ENCODE peak calls at places on chromosome X, in five cellular contexts. One of them, this sample, is unnamed.

GRCh38 chrX:154334496-154334895 is 38.9 kb downstream of the TKTL1 start:
- DNase-seq in mammary epithelial cell: no peak
- DNase-seq in tibial nerve: no peak
- DNase-seq in pancreas: no peak
- DNase-seq in dorsolateral prefrontal cortex: no peak
- DNase-seq in this sample: no peak

GRCh38 chrX:119870626-119871131 is 854 bp downstream of the RNF113A start:
- DNase-seq in mammary epithelial cell: peak
- DNase-seq in tibial nerve: no peak
- DNase-seq in pancreas: no peak
- DNase-seq in dorsolateral prefrontal cortex: no peak
- DNase-seq in this sample: no peak

GRCh38 chrX:154371771-154372300 is 2.6 kb downstream of the FLNA start:
- DNase-seq in mammary epithelial cell: no peak
- DNase-seq in tibial nerve: no peak
- DNase-seq in pancreas: no peak
- DNase-seq in dorsolateral prefrontal cortex: no peak
- DNase-seq in this sample: peak

GRCh38 chrX:21961142-21961541 is 20.6 kb downstream of the SMS start:
- DNase-seq in mammary epithelial cell: no peak
- DNase-seq in tibial nerve: no peak
- DNase-seq in pancreas: no peak
- DNase-seq in dorsolateral prefrontal cortex: no peak
- DNase-seq in this sample: no peak

GRCh38 chrX:10619311-10620015 is 922 bp downstream of the MID1 start:
- DNase-seq in mammary epithelial cell: no peak
- DNase-seq in tibial nerve: no peak
- DNase-seq in pancreas: no peak
- DNase-seq in dorsolateral prefrontal cortex: no peak
- DNase-seq in this sample: no peak

GRCh38 chrX:153519569-153520285 is 2.3 kb downstream of the ATP2B3 start:
- DNase-seq in mammary epithelial cell: no peak
- DNase-seq in tibial nerve: no peak
- DNase-seq in pancreas: no peak
- DNase-seq in dorsolateral prefrontal cortex: no peak
- DNase-seq in this sample: no peak

GRCh38 chrX:132876509-132876837 is 82.0 kb downstream of the HS6ST2 start:
- DNase-seq in mammary epithelial cell: no peak
- DNase-seq in tibial nerve: no peak
- DNase-seq in pancreas: no peak
- DNase-seq in dorsolateral prefrontal cortex: no peak
- DNase-seq in this sample: peak

GRCh38 chrX:68685722-68686683 is 38.5 kb downstream of the STARD8 start:
- DNase-seq in mammary epithelial cell: peak
- DNase-seq in tibial nerve: no peak
- DNase-seq in pancreas: no peak
- DNase-seq in dorsolateral prefrontal cortex: no peak
- DNase-seq in this sample: peak

GRCh38 chrX:132689741-132690140 is 200.9 kb upstream of the MBNL3 start:
- DNase-seq in mammary epithelial cell: no peak
- DNase-seq in tibial nerve: no peak
- DNase-seq in pancreas: no peak
- DNase-seq in dorsolateral prefrontal cortex: no peak
- DNase-seq in this sample: no peak

GRCh38 chrX:55522577-55523254 is 33.1 kb upstream of the USP51 start:
- DNase-seq in mammary epithelial cell: no peak
- DNase-seq in tibial nerve: no peak
- DNase-seq in pancreas: no peak
- DNase-seq in dorsolateral prefrontal cortex: no peak
- DNase-seq in this sample: no peak

GRCh38 chrX:526295-527224 is 104.0 kb upstream of the SHOX start:
- DNase-seq in mammary epithelial cell: no peak
- DNase-seq in tibial nerve: no peak
- DNase-seq in pancreas: no peak
- DNase-seq in dorsolateral prefrontal cortex: no peak
- DNase-seq in this sample: no peak

GRCh38 chrX:139739138-139739537 is 31.2 kb upstream of the MCF2 start:
- DNase-seq in mammary epithelial cell: peak
- DNase-seq in tibial nerve: no peak
- DNase-seq in pancreas: no peak
- DNase-seq in dorsolateral prefrontal cortex: no peak
- DNase-seq in this sample: no peak

GRCh38 chrX:106742831-106743230 is 16.3 kb downstream of the RNF128 start:
- DNase-seq in mammary epithelial cell: no peak
- DNase-seq in tibial nerve: no peak
- DNase-seq in pancreas: no peak
- DNase-seq in dorsolateral prefrontal cortex: no peak
- DNase-seq in this sample: no peak

GRCh38 chrX:39850630-39851152 is 247.1 kb downstream of the BCOR start:
- DNase-seq in mammary epithelial cell: no peak
- DNase-seq in tibial nerve: no peak
- DNase-seq in pancreas: no peak
- DNase-seq in dorsolateral prefrontal cortex: no peak
- DNase-seq in this sample: no peak

GRCh38 chrX:12076046-12076445 is 62.2 kb upstream of the FRMPD4 start:
- DNase-seq in mammary epithelial cell: peak
- DNase-seq in tibial nerve: no peak
- DNase-seq in pancreas: no peak
- DNase-seq in dorsolateral prefrontal cortex: no peak
- DNase-seq in this sample: no peak

DNA sequence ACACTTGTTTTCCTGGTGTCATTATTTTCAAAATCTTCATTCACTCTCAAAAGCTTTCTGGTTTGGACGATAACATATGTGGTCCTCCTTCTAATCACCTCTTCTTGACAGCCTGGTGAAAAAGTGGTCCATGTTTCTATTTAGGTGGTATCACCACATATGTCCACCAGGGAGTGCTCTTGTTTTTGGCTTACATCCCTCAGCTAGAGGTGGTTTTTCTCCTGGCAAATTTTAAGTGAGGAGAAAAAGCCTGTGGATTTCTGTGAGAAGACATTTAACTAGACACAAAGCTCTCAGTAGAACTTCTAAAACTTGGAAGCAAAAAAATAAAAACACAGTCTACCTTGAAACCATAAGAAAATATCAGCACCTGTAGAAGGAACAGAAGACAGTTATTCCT is 58.0 kb upstream of the FRMPD4 start:
- DNase-seq in mammary epithelial cell: peak
- DNase-seq in tibial nerve: peak
- DNase-seq in pancreas: no peak
- DNase-seq in dorsolateral prefrontal cortex: no peak
- DNase-seq in this sample: no peak
- TF ChIP-seq CTCF in mammary epithelial cell: peak
- TF ChIP-seq CTCF in tibial nerve: no peak
- TF ChIP-seq CTCF in pancreas: peak
- TF ChIP-seq CTCF in dorsolateral prefrontal cortex: peak
- TF ChIP-seq CTCF in this sample: peak

DNA sequence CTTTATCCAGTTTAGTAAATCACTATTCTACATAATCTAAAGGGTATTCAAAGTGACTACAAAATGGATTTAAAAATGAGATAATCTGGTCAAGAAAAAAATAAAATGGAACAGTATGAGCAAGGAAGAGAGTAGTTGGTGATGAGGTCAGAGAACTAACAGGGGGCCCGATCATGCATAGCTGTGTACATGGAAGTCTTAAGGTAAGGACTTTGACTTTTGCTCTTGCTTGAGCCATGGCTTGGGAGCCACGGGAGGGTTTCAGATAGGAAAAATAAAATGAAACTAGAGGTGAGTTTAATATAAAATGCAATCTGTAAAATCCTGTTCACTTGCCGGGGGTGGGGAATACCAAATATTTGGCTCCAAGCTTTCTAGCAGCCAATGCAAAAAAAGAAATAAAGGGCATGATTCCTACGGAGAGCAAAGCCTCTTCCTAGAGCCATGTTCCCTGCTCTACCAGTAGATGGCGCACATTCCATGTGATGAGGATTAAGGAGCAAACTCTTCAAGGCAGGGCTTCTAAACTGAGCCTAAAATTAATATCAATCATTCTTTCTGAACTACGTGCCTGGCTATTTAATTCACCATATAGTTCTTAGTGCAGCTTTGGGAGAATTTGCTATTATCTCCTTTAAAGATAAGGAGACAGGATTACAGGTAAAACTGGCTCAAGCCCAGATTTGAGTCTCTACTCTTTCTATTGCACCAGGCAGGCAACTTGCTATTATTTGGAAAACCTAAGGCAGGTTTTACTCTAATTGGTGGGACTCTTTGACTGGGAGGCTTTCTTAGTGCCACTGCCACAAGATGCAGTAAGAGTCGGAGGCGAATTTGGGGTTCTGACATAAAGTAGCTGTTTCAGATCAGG is 6.8 kb upstream of the CLCN5 start:
- DNase-seq in mammary epithelial cell: peak
- DNase-seq in tibial nerve: peak
- DNase-seq in pancreas: peak
- DNase-seq in dorsolateral prefrontal cortex: no peak
- DNase-seq in this sample: peak
- TF ChIP-seq CTCF in mammary epithelial cell: peak
- TF ChIP-seq CTCF in tibial nerve: peak
- TF ChIP-seq CTCF in pancreas: peak
- TF ChIP-seq CTCF in dorsolateral prefrontal cortex: peak
- TF ChIP-seq CTCF in this sample: peak

DNA sequence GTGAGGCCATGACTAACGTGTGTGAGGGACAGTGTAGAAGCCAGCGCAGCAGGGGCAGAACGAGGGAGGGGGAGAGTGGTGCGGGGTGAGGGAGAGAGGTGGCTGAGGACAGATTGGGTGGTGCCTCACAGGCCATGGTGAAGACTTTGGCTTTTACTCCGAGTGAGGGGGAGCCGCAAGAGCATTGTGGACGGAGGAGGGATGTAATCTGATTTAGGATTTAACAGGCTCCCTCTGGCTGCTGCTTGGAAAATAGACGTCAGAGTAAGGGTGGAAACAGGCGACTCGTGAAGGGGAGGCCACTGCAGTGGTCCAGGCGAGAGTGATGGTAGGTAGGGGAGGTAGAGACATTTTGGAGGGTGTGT is 13.0 kb downstream of the PPP1R3F start:
- DNase-seq in mammary epithelial cell: no peak
- DNase-seq in tibial nerve: no peak
- DNase-seq in pancreas: no peak
- DNase-seq in dorsolateral prefrontal cortex: no peak
- DNase-seq in this sample: peak
- TF ChIP-seq CTCF in mammary epithelial cell: no peak
- TF ChIP-seq CTCF in tibial nerve: peak
- TF ChIP-seq CTCF in pancreas: no peak
- TF ChIP-seq CTCF in dorsolateral prefrontal cortex: peak
- TF ChIP-seq CTCF in this sample: peak

DNA sequence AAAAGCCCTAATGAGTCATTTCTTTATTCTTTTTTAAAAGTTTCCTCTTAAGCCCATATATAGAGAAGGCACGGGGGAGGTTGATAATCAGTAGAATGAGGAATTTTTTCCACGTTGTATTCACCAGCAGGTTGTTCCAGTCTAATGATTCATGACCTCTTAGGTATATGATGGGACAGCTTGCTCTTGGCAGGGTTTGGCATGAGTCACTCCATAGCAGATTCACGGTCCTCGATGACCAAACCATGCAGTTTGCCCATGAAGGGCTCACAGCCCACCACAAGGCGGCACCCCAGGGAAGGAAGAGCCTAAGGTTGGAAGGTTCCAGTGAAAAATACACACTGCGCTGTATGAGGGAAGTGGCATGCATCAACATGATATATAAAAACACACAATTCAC is 623.8 kb upstream of the DIPK2B start:
- DNase-seq in mammary epithelial cell: peak
- DNase-seq in tibial nerve: no peak
- DNase-seq in pancreas: no peak
- DNase-seq in dorsolateral prefrontal cortex: no peak
- DNase-seq in this sample: peak
- TF ChIP-seq CTCF in mammary epithelial cell: peak
- TF ChIP-seq CTCF in tibial nerve: no peak
- TF ChIP-seq CTCF in pancreas: no peak
- TF ChIP-seq CTCF in dorsolateral prefrontal cortex: no peak
- TF ChIP-seq CTCF in this sample: peak

GRCh38 chrX:15384304-15384703 is at the start of gene VEGFD:
- DNase-seq in mammary epithelial cell: no peak
- DNase-seq in tibial nerve: no peak
- DNase-seq in pancreas: no peak
- DNase-seq in dorsolateral prefrontal cortex: no peak
- DNase-seq in this sample: peak

GRCh38 chrX:15376956-15377355 is 7.3 kb downstream of the VEGFD start:
- DNase-seq in mammary epithelial cell: no peak
- DNase-seq in tibial nerve: no peak
- DNase-seq in pancreas: no peak
- DNase-seq in dorsolateral prefrontal cortex: no peak
- DNase-seq in this sample: no peak

DNA sequence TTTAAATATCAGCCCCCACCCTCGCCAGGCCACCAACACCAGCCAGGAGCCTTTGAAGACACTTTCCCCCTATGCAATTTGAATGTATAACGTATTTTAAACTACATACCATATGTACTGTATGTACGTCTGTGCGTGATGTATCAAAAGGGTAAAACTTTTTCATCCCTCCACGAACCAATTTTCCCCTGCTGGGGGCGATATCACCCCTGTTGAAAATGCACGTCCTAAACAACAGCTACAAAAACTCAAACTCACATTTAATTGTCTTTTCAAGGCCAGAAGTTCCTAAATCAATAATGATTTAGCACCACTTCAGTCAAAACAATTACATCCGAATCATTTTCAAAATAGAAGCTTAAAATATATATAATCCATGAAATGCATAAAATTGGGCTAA is 1.4 kb downstream of the VEGFD start:
- DNase-seq in mammary epithelial cell: no peak
- DNase-seq in tibial nerve: no peak
- DNase-seq in pancreas: no peak
- DNase-seq in dorsolateral prefrontal cortex: no peak
- DNase-seq in this sample: no peak
- TF ChIP-seq CTCF in mammary epithelial cell: no peak
- TF ChIP-seq CTCF in tibial nerve: no peak
- TF ChIP-seq CTCF in pancreas: no peak
- TF ChIP-seq CTCF in dorsolateral prefrontal cortex: no peak
- TF ChIP-seq CTCF in this sample: no peak

GRCh38 chrX:149950681-149951080 is 12.4 kb upstream of the EOLA2 start:
- DNase-seq in mammary epithelial cell: peak
- DNase-seq in tibial nerve: peak
- DNase-seq in pancreas: no peak
- DNase-seq in dorsolateral prefrontal cortex: no peak
- DNase-seq in this sample: no peak
- TF ChIP-seq CTCF in mammary epithelial cell: peak
- TF ChIP-seq CTCF in tibial nerve: peak
- TF ChIP-seq CTCF in pancreas: no peak
- TF ChIP-seq CTCF in dorsolateral prefrontal cortex: peak
- TF ChIP-seq CTCF in this sample: peak

GRCh38 chrX:47012131-47012530 is 66.1 kb upstream of the RGN start:
- DNase-seq in mammary epithelial cell: no peak
- DNase-seq in tibial nerve: no peak
- DNase-seq in pancreas: no peak
- DNase-seq in dorsolateral prefrontal cortex: no peak
- DNase-seq in this sample: no peak
- TF ChIP-seq CTCF in mammary epithelial cell: no peak
- TF ChIP-seq CTCF in tibial nerve: no peak
- TF ChIP-seq CTCF in pancreas: no peak
- TF ChIP-seq CTCF in dorsolateral prefrontal cortex: no peak
- TF ChIP-seq CTCF in this sample: no peak

GRCh38 chrX:57329008-57329407 is 42.5 kb downstream of the FAAH2 start:
- DNase-seq in mammary epithelial cell: no peak
- DNase-seq in tibial nerve: no peak
- DNase-seq in pancreas: no peak
- DNase-seq in dorsolateral prefrontal cortex: no peak
- DNase-seq in this sample: no peak
- TF ChIP-seq CTCF in mammary epithelial cell: no peak
- TF ChIP-seq CTCF in tibial nerve: no peak
- TF ChIP-seq CTCF in pancreas: no peak
- TF ChIP-seq CTCF in dorsolateral prefrontal cortex: no peak
- TF ChIP-seq CTCF in this sample: no peak